ENCODE peak calls at places on chromosomes 1 and 21, in six cellular contexts. X is ureter; W is stimulated activated CD4-positive, alpha-beta T cell treated with anti-CD3 and anti-CD28 coated beads, Interleukin-12 subunit alpha, Interleukin-12 subunit beta, amount 100 ng/mL, for 48 hours; R is M059J; A is fibroblast of the conjunctiva; E is midbrain. L is an unnamed sample.

GRCh38 chr21:43600642-43601397 is 58.5 kb downstream of the HSF2BP start:
- DNase-seq in R (peak), W (no peak), A (peak), E (no peak), X (no peak), L (peak)

GRCh38 chr1:150798509-150798908 is 9.6 kb downstream of the CTSK start:
- DNase-seq in E (no peak), W (no peak), X (no peak), A (no peak), R (no peak), L (no peak)

GRCh38 chr1:173430707-173431662 is 46.1 kb upstream of the PRDX6 start:
- DNase-seq in X (peak), R (peak), W (peak), A (peak), E (peak), L (peak)

GRCh38 chr1:99963041-99963795 is 6.6 kb upstream of the SLC35A3 start:
- DNase-seq in E (no peak), R (peak), X (no peak), W (no peak), A (no peak), L (peak)

GRCh38 chr21:44399151-44399954 is 45.9 kb downstream of the TRPM2 start:
- DNase-seq in X (no peak), E (no peak), W (no peak), R (no peak), A (no peak), L (no peak)

GRCh38 chr1:109763646-109764415 is at the start of gene EPS8L3:
- DNase-seq in R (no peak), A (no peak), E (no peak), W (no peak), X (peak), L (no peak)

GRCh38 chr1:179228783-179229213 is 679 bp downstream of the ABL2 start:
- DNase-seq in A (no peak), X (peak), W (peak), E (peak), R (peak), L (no peak)

GRCh38 chr1:60911980-60912692 is 170.2 kb upstream of the NFIA start:
- DNase-seq in W (no peak), X (no peak), A (no peak), E (no peak), R (no peak), L (no peak)

GRCh38 chr1:17189632-17190525 is 15.0 kb upstream of the PADI1 start:
- DNase-seq in A (peak), R (peak), E (no peak), W (no peak), X (peak), L (peak)

GRCh38 chr21:43829161-43829560 is 35.9 kb upstream of the AGPAT3 start:
- DNase-seq in E (no peak), A (no peak), W (no peak), R (no peak), X (no peak), L (no peak)

GRCh38 chr1:20685099-20685662 is 24.0 kb upstream of the DDOST start:
- DNase-seq in W (no peak), A (no peak), X (no peak), R (no peak), E (no peak), L (no peak)

GRCh38 chr21:35611752-35612151 is 448.6 kb downstream of the SETD4 start:
- DNase-seq in X (no peak), A (no peak), W (no peak), R (peak), E (no peak), L (no peak)

GRCh38 chr1:30598571-30599114 is 124.7 kb downstream of the MATN1 start:
- DNase-seq in R (no peak), E (no peak), X (no peak), A (no peak), W (no peak), L (no peak)

GRCh38 chr1:8364528-8365442 is 46.9 kb downstream of the SLC45A1 start:
- DNase-seq in E (no peak), A (no peak), X (peak), R (no peak), W (no peak), L (no peak)

L was measured in renal cortical epithelial cell.